ENCODE peak calls at places on chromosomes 2 and 18, in seven cellular contexts. One of them, this sample, is unnamed.

GRCh38 chr2:192459422-192459821 is 264.7 kb upstream of the TMEFF2 start:
- DNase-seq in breast epithelium: no peak
- DNase-seq in fibroblast of pulmonary artery: no peak
- DNase-seq in GM13977: no peak
- DNase-seq in CD4-positive, alpha-beta T cell: no peak
- DNase-seq in fibroblast of lung: no peak
- DNase-seq in neural crest cell: no peak
- DNase-seq in this sample: no peak

GRCh38 chr2:189254268-189254883 is 74.8 kb upstream of the COL5A2 start:
- DNase-seq in CD4-positive, alpha-beta T cell: no peak
- DNase-seq in fibroblast of lung: peak; percentile 81
- DNase-seq in fibroblast of pulmonary artery: peak; percentile 65
- DNase-seq in neural crest cell: no peak
- DNase-seq in GM13977: no peak
- DNase-seq in breast epithelium: peak; percentile 28
- DNase-seq in this sample: peak; percentile 16

GRCh38 chr2:38463752-38464151 is 86.7 kb upstream of the ATL2 start:
- DNase-seq in GM13977: no peak
- DNase-seq in CD4-positive, alpha-beta T cell: no peak
- DNase-seq in breast epithelium: no peak
- DNase-seq in neural crest cell: no peak
- DNase-seq in fibroblast of lung: no peak
- DNase-seq in fibroblast of pulmonary artery: no peak
- DNase-seq in this sample: no peak

GRCh38 chr2:127400897-127401756 is 13.4 kb upstream of the MAP3K2 start:
- DNase-seq in fibroblast of pulmonary artery: peak; percentile 44
- DNase-seq in GM13977: no peak
- DNase-seq in breast epithelium: no peak
- DNase-seq in CD4-positive, alpha-beta T cell: no peak
- DNase-seq in neural crest cell: no peak
- DNase-seq in fibroblast of lung: peak; percentile 38
- DNase-seq in this sample: no peak

GRCh38 chr18:60082790-60083189 is 183.0 kb downstream of the PMAIP1 start:
- DNase-seq in fibroblast of lung: no peak
- DNase-seq in breast epithelium: no peak
- DNase-seq in fibroblast of pulmonary artery: no peak
- DNase-seq in GM13977: no peak
- DNase-seq in neural crest cell: no peak
- DNase-seq in CD4-positive, alpha-beta T cell: no peak
- DNase-seq in this sample: no peak

GRCh38 chr2:143217512-143218136 is 88.4 kb downstream of the ARHGAP15 start:
- DNase-seq in neural crest cell: no peak
- DNase-seq in fibroblast of pulmonary artery: no peak
- DNase-seq in breast epithelium: no peak
- DNase-seq in fibroblast of lung: no peak
- DNase-seq in CD4-positive, alpha-beta T cell: no peak
- DNase-seq in GM13977: no peak
- DNase-seq in this sample: no peak

GRCh38 chr2:106192752-106193490 is 1.2 kb downstream of the UXS1 start:
- DNase-seq in breast epithelium: no peak
- DNase-seq in neural crest cell: peak; percentile 4
- DNase-seq in fibroblast of pulmonary artery: peak; percentile 95
- DNase-seq in fibroblast of lung: peak; percentile 78
- DNase-seq in GM13977: peak; percentile 78
- DNase-seq in CD4-positive, alpha-beta T cell: no peak
- DNase-seq in this sample: no peak

GRCh38 chr2:200171761-200172482 is 134.6 kb upstream of the SPATS2L start:
- DNase-seq in GM13977: no peak
- DNase-seq in fibroblast of pulmonary artery: no peak
- DNase-seq in CD4-positive, alpha-beta T cell: no peak
- DNase-seq in breast epithelium: no peak
- DNase-seq in neural crest cell: no peak
- DNase-seq in fibroblast of lung: peak; percentile 45
- DNase-seq in this sample: no peak

GRCh38 chr2:55877101-55877500 is 46.5 kb downstream of the EFEMP1 start:
- DNase-seq in breast epithelium: no peak
- DNase-seq in fibroblast of pulmonary artery: no peak
- DNase-seq in GM13977: no peak
- DNase-seq in neural crest cell: no peak
- DNase-seq in fibroblast of lung: no peak
- DNase-seq in CD4-positive, alpha-beta T cell: no peak
- DNase-seq in this sample: no peak

GRCh38 chr2:46284260-46284659 is 12.9 kb upstream of the EPAS1 start:
- DNase-seq in fibroblast of pulmonary artery: no peak
- DNase-seq in fibroblast of lung: no peak
- DNase-seq in CD4-positive, alpha-beta T cell: no peak
- DNase-seq in breast epithelium: no peak
- DNase-seq in neural crest cell: no peak
- DNase-seq in GM13977: no peak
- DNase-seq in this sample: no peak

GRCh38 chr2:112433932-112434730 is 686 bp upstream of the RGPD8 start:
- DNase-seq in GM13977: no peak
- DNase-seq in fibroblast of lung: no peak
- DNase-seq in neural crest cell: no peak
- DNase-seq in CD4-positive, alpha-beta T cell: no peak
- DNase-seq in fibroblast of pulmonary artery: no peak
- DNase-seq in breast epithelium: no peak
- DNase-seq in this sample: peak; percentile 60

GRCh38 chr2:168119519-168120141 is 127.8 kb downstream of the STK39 start:
- DNase-seq in breast epithelium: no peak
- DNase-seq in GM13977: no peak
- DNase-seq in fibroblast of lung: peak; percentile 82
- DNase-seq in fibroblast of pulmonary artery: peak; percentile 84
- DNase-seq in neural crest cell: peak; percentile 44
- DNase-seq in CD4-positive, alpha-beta T cell: no peak
- DNase-seq in this sample: no peak

GRCh38 chr2:10380048-10380926 is 67.8 kb downstream of the ODC1 start:
- DNase-seq in CD4-positive, alpha-beta T cell: no peak
- DNase-seq in fibroblast of lung: peak; percentile 59
- DNase-seq in breast epithelium: no peak
- DNase-seq in fibroblast of pulmonary artery: no peak
- DNase-seq in GM13977: no peak
- DNase-seq in neural crest cell: no peak
- DNase-seq in this sample: no peak

GRCh38 chr2:67991456-67991855 is 71.3 kb downstream of the C1D start:
- DNase-seq in neural crest cell: no peak
- DNase-seq in fibroblast of lung: no peak
- DNase-seq in fibroblast of pulmonary artery: no peak
- DNase-seq in GM13977: no peak
- DNase-seq in breast epithelium: no peak
- DNase-seq in CD4-positive, alpha-beta T cell: no peak
- DNase-seq in this sample: no peak

GRCh38 chr2:182300603-182301002 is 126.2 kb downstream of the PDE1A start:
- DNase-seq in CD4-positive, alpha-beta T cell: no peak
- DNase-seq in fibroblast of lung: peak; percentile 64
- DNase-seq in fibroblast of pulmonary artery: peak; percentile 58
- DNase-seq in neural crest cell: no peak
- DNase-seq in GM13977: no peak
- DNase-seq in breast epithelium: no peak
- DNase-seq in this sample: no peak

GRCh38 chr2:240244543-240244942 is 104.1 kb upstream of the OTOS start:
- DNase-seq in fibroblast of lung: no peak
- DNase-seq in fibroblast of pulmonary artery: no peak
- DNase-seq in CD4-positive, alpha-beta T cell: no peak
- DNase-seq in GM13977: no peak
- DNase-seq in breast epithelium: no peak
- DNase-seq in neural crest cell: no peak
- DNase-seq in this sample: peak; percentile 57

GRCh38 chr2:205531082-205531481 is 151.2 kb upstream of the NRP2 start:
- DNase-seq in fibroblast of lung: no peak
- DNase-seq in breast epithelium: no peak
- DNase-seq in CD4-positive, alpha-beta T cell: no peak
- DNase-seq in GM13977: no peak
- DNase-seq in fibroblast of pulmonary artery: no peak
- DNase-seq in neural crest cell: no peak
- DNase-seq in this sample: no peak

GRCh38 chr2:205524656-205525055 is 157.6 kb upstream of the NRP2 start:
- DNase-seq in breast epithelium: no peak
- DNase-seq in CD4-positive, alpha-beta T cell: no peak
- DNase-seq in fibroblast of lung: no peak
- DNase-seq in neural crest cell: no peak
- DNase-seq in fibroblast of pulmonary artery: no peak
- DNase-seq in GM13977: no peak
- DNase-seq in this sample: no peak

DNA sequence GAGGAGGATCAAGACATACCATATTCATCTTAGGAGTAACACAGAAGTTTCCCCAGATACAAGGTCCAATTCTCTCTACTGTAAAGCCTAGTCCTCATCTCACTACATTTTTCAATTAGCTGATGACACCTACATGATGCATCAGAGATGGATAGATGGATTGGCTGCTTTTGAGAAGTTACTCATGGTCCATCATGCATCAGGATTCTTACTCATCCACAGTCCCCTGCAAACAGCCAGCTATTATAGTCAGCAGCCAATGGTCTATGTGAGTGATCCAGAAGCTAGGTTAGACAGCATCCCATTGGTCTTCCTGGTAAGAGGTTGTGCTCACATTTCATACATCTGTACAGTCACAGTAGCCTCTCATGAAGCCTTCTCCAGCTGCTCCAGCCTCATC is 154.5 kb upstream of the NRP2 start:
- DNase-seq in CD4-positive, alpha-beta T cell: no peak
- DNase-seq in fibroblast of pulmonary artery: no peak
- DNase-seq in GM13977: no peak
- DNase-seq in neural crest cell: no peak
- DNase-seq in breast epithelium: no peak
- DNase-seq in fibroblast of lung: no peak
- DNase-seq in this sample: no peak
- TF ChIP-seq CTCF in CD4-positive, alpha-beta T cell: no peak
- TF ChIP-seq CTCF in fibroblast of pulmonary artery: no peak
- TF ChIP-seq CTCF in GM13977: no peak
- TF ChIP-seq CTCF in neural crest cell: no peak
- TF ChIP-seq CTCF in breast epithelium: no peak
- TF ChIP-seq CTCF in fibroblast of lung: no peak
- TF ChIP-seq CTCF in this sample: no peak

GRCh38 chr2:134774786-134775641 is 56.2 kb upstream of the TMEM163 start:
- DNase-seq in breast epithelium: no peak
- DNase-seq in CD4-positive, alpha-beta T cell: no peak
- DNase-seq in neural crest cell: no peak
- DNase-seq in fibroblast of lung: no peak
- DNase-seq in GM13977: no peak
- DNase-seq in fibroblast of pulmonary artery: peak; percentile 14
- DNase-seq in this sample: peak; percentile 29

GRCh38 chr2:134777593-134777992 is 58.8 kb upstream of the TMEM163 start:
- DNase-seq in CD4-positive, alpha-beta T cell: no peak
- DNase-seq in breast epithelium: no peak
- DNase-seq in GM13977: no peak
- DNase-seq in neural crest cell: no peak
- DNase-seq in fibroblast of lung: no peak
- DNase-seq in fibroblast of pulmonary artery: no peak
- DNase-seq in this sample: no peak

GRCh38 chr2:134776836-134777235 is 58.0 kb upstream of the TMEM163 start:
- DNase-seq in CD4-positive, alpha-beta T cell: no peak
- DNase-seq in fibroblast of lung: no peak
- DNase-seq in GM13977: no peak
- DNase-seq in fibroblast of pulmonary artery: no peak
- DNase-seq in breast epithelium: no peak
- DNase-seq in neural crest cell: no peak
- DNase-seq in this sample: no peak

GRCh38 chr2:134780977-134781376 is 57.4 kb upstream of the ACMSD start:
- DNase-seq in fibroblast of lung: no peak
- DNase-seq in fibroblast of pulmonary artery: no peak
- DNase-seq in GM13977: no peak
- DNase-seq in breast epithelium: no peak
- DNase-seq in CD4-positive, alpha-beta T cell: no peak
- DNase-seq in neural crest cell: no peak
- DNase-seq in this sample: no peak

DNA sequence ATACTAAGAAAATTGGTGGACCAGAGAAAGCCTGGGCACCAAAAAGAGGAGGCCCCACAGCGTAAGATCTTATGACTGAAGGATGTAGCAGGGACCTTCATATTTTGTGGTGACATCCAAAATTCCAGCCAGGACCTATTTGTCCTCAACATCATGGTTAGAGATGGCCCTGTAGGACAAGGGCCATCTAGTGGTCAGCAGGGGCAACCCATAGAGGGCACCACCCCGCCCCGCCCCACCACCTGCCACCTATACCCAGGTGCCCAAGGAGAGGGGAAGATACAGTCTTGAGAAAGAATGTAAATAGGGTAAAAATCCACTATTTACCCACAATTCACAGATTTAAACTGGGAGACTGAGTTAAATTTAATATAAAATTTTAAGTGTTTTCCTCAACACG is 59.6 kb upstream of the TMEM163 start:
- DNase-seq in GM13977: no peak
- DNase-seq in neural crest cell: no peak
- DNase-seq in breast epithelium: no peak
- DNase-seq in CD4-positive, alpha-beta T cell: no peak
- DNase-seq in fibroblast of pulmonary artery: no peak
- DNase-seq in fibroblast of lung: no peak
- DNase-seq in this sample: no peak
- TF ChIP-seq CTCF in GM13977: peak; percentile 59
- TF ChIP-seq CTCF in neural crest cell: peak; percentile 36
- TF ChIP-seq CTCF in breast epithelium: no peak
- TF ChIP-seq CTCF in CD4-positive, alpha-beta T cell: no peak
- TF ChIP-seq CTCF in fibroblast of pulmonary artery: peak; percentile 11
- TF ChIP-seq CTCF in fibroblast of lung: no peak
- TF ChIP-seq CTCF in this sample: peak; percentile 8

GRCh38 chr2:194323740-194324139 is 1333.3 kb upstream of the SLC39A10 start:
- DNase-seq in GM13977: no peak
- DNase-seq in fibroblast of lung: no peak
- DNase-seq in fibroblast of pulmonary artery: no peak
- DNase-seq in CD4-positive, alpha-beta T cell: no peak
- DNase-seq in neural crest cell: no peak
- DNase-seq in breast epithelium: no peak
- DNase-seq in this sample: no peak

GRCh38 chr2:194320520-194320919 is 1336.5 kb upstream of the SLC39A10 start:
- DNase-seq in GM13977: no peak
- DNase-seq in fibroblast of pulmonary artery: no peak
- DNase-seq in breast epithelium: no peak
- DNase-seq in fibroblast of lung: no peak
- DNase-seq in CD4-positive, alpha-beta T cell: no peak
- DNase-seq in neural crest cell: no peak
- DNase-seq in this sample: no peak

GRCh38 chr2:194314042-194314441 is 1343.0 kb upstream of the SLC39A10 start:
- DNase-seq in GM13977: no peak
- DNase-seq in CD4-positive, alpha-beta T cell: no peak
- DNase-seq in breast epithelium: no peak
- DNase-seq in fibroblast of lung: no peak
- DNase-seq in neural crest cell: no peak
- DNase-seq in fibroblast of pulmonary artery: no peak
- DNase-seq in this sample: no peak

GRCh38 chr2:194319222-194319992 is 1337.6 kb upstream of the SLC39A10 start:
- DNase-seq in CD4-positive, alpha-beta T cell: no peak
- DNase-seq in fibroblast of lung: no peak
- DNase-seq in neural crest cell: no peak
- DNase-seq in breast epithelium: no peak
- DNase-seq in fibroblast of pulmonary artery: no peak
- DNase-seq in GM13977: no peak
- DNase-seq in this sample: no peak
- TF ChIP-seq CTCF in CD4-positive, alpha-beta T cell: no peak
- TF ChIP-seq CTCF in fibroblast of lung: no peak
- TF ChIP-seq CTCF in neural crest cell: peak; percentile 41
- TF ChIP-seq CTCF in breast epithelium: no peak
- TF ChIP-seq CTCF in fibroblast of pulmonary artery: no peak
- TF ChIP-seq CTCF in GM13977: no peak
- TF ChIP-seq CTCF in this sample: peak; percentile 21

DNA sequence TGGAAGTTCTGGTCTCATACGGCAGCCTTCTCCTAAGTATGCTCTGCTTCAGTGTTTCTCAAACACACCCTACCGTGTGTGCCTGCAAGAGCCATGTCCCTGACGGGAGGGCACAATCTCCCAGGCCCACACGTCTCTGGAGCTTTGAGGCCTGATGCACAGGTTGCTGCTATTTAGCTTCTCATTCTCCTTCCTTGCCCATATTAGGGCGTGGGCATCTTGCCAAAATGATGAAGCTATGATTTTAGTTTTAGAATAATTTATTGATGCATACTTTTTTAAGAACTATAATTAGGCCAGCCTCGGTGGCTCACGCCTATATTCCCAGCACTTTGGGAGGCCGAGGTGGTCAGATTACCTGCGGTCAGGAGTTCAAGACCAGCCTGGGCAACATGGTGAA is 107.9 kb downstream of the RNF144A start:
- DNase-seq in GM13977: no peak
- DNase-seq in fibroblast of pulmonary artery: no peak
- DNase-seq in neural crest cell: no peak
- DNase-seq in breast epithelium: no peak
- DNase-seq in CD4-positive, alpha-beta T cell: no peak
- DNase-seq in fibroblast of lung: no peak
- DNase-seq in this sample: no peak
- TF ChIP-seq CTCF in GM13977: no peak
- TF ChIP-seq CTCF in fibroblast of pulmonary artery: no peak
- TF ChIP-seq CTCF in neural crest cell: no peak
- TF ChIP-seq CTCF in breast epithelium: no peak
- TF ChIP-seq CTCF in CD4-positive, alpha-beta T cell: no peak
- TF ChIP-seq CTCF in fibroblast of lung: no peak
- TF ChIP-seq CTCF in this sample: no peak

This sample was measured in glutamatergic neuron.